ENCODE peak calls at places on chromosomes 7 and 10, in eight cellular contexts. N is brain microvascular endothelial cell, U is AG04450, A is Calu3, J is activated B cell treated with CpG ODN at 0.5 μM for 24 hours, P is NB4, H is nephron progenitor cell, X is cardiac muscle cell. O is an unnamed sample.

GRCh38 chr10:132498562-132499366 is 38.8 kb upstream of the INPP5A start:
- DNase-seq in X (no peak), P (peak; percentile 71), H (no peak), A (no peak), N (no peak), U (no peak), J (no peak), O (no peak)

GRCh38 chr7:117875566-117875965 is 2.3 kb upstream of the CTTNBP2 start:
- DNase-seq in J (no peak), U (no peak), H (peak; percentile 46), X (no peak), A (no peak), N (peak; percentile 25), P (peak; percentile 13), O (no peak)

GRCh38 chr7:17370901-17371550 is 72.6 kb downstream of the AHR start:
- DNase-seq in U (no peak), X (no peak), H (no peak), A (no peak), J (no peak), N (no peak), P (peak; percentile 12), O (no peak)

GRCh38 chr10:67259319-67259929 is 333.6 kb downstream of the LRRTM3 start:
- DNase-seq in P (no peak), A (no peak), U (no peak), X (no peak), J (no peak), H (no peak), N (no peak), O (no peak)

GRCh38 chr7:149072438-149072775 is 18.1 kb downstream of the ZNF786 start:
- DNase-seq in A (no peak), N (no peak), H (no peak), U (no peak), X (no peak), P (no peak), J (no peak), O (no peak)

GRCh38 chr7:85384376-85384775 is 197.5 kb upstream of the SEMA3D start:
- DNase-seq in U (no peak), P (no peak), A (no peak), N (no peak), J (no peak), X (no peak), H (no peak), O (no peak)

GRCh38 chr7:46720761-46721160 is 799.7 kb upstream of the IGFBP3 start:
- DNase-seq in H (no peak), J (no peak), U (no peak), X (no peak), P (no peak), N (no peak), A (no peak), O (no peak)

GRCh38 chr10:85916999-85917573 is 449.5 kb downstream of the GRID1 start:
- DNase-seq in P (no peak), X (no peak), N (no peak), H (no peak), J (no peak), A (no peak), U (no peak), O (no peak)

GRCh38 chr10:48232717-48233447 is 41.6 kb downstream of the FRMPD2 start:
- DNase-seq in U (no peak), X (no peak), H (no peak), N (no peak), P (no peak), J (no peak), A (no peak), O (no peak)

GRCh38 chr10:35642793-35643114 is 658 bp upstream of the FZD8 start:
- DNase-seq in N (no peak), A (no peak), X (no peak), H (no peak), J (no peak), U (no peak), P (no peak), O (no peak)

GRCh38 chr10:36030516-36030915 is 388.4 kb upstream of the FZD8 start:
- DNase-seq in X (no peak), N (no peak), P (no peak), H (no peak), J (no peak), A (no peak), U (no peak), O (no peak)

GRCh38 chr10:63464402-63465292 is 1.1 kb downstream of the JMJD1C start:
- DNase-seq in P (no peak), X (peak; percentile 60), J (no peak), A (peak; percentile 79), U (no peak), N (peak; percentile 11), H (no peak), O (no peak)

GRCh38 chr10:94992811-94993210 is 54.4 kb downstream of the CYP2C9 start:
- DNase-seq in A (no peak), N (no peak), J (no peak), U (no peak), X (no peak), P (no peak), H (no peak), O (no peak)

GRCh38 chr10:35206274-35206673 is 79.6 kb downstream of the CREM start:
- DNase-seq in U (no peak), A (no peak), J (no peak), H (no peak), N (no peak), P (no peak), X (no peak), O (no peak)

GRCh38 chr7:79332091-79332490 is 121.4 kb downstream of the MAGI2 start:
- DNase-seq in A (no peak), U (no peak), J (no peak), H (no peak), N (no peak), P (no peak), X (peak; percentile 51), O (no peak)

GRCh38 chr10:33010132-33011037 is 52.4 kb upstream of the ITGB1 start:
- DNase-seq in N (peak; percentile 70), U (peak; percentile 63), P (no peak), H (no peak), A (peak; percentile 83), X (peak; percentile 88), J (no peak), O (no peak)

GRCh38 chr10:128046934-128047251 is 79.3 kb downstream of the MKI67 start:
- DNase-seq in H (no peak), N (no peak), A (no peak), P (no peak), X (no peak), U (no peak), J (no peak), O (no peak)

GRCh38 chr10:73888514-73888913 is 14.2 kb upstream of the CAMK2G start:
- DNase-seq in A (peak; percentile 74), X (no peak), J (no peak), H (no peak), U (no peak), P (no peak), N (no peak), O (no peak)

GRCh38 chr10:73889014-73889413 is 14.7 kb upstream of the CAMK2G start:
- DNase-seq in H (no peak), U (no peak), P (peak; percentile 94), N (peak; percentile 45), X (peak; percentile 40), J (no peak), A (peak; percentile 85), O (no peak)

GRCh38 chr10:73886625-73887024 is 12.3 kb upstream of the CAMK2G start:
- DNase-seq in X (no peak), J (no peak), U (no peak), P (no peak), A (peak; percentile 39), N (no peak), H (no peak), O (no peak)

GRCh38 chr10:73886085-73886529 is 11.8 kb upstream of the CAMK2G start:
- DNase-seq in U (peak; percentile 65), H (peak; percentile 75), A (peak; percentile 88), N (peak; percentile 74), P (peak; percentile 82), J (peak; percentile 52), X (peak; percentile 87), O (peak; percentile 70)

GRCh38 chr10:73887038-73888015 is 13.0 kb upstream of the CAMK2G start:
- DNase-seq in P (no peak), U (peak; percentile 83), J (no peak), H (no peak), N (peak; percentile 72), X (peak; percentile 89), A (peak; percentile 94), O (no peak)
- TF ChIP-seq CTCF in P (no peak), U (no peak), J (no peak), H (no peak), N (peak; percentile 17), X (peak; percentile 2), A (no peak), O (no peak)

DNA sequence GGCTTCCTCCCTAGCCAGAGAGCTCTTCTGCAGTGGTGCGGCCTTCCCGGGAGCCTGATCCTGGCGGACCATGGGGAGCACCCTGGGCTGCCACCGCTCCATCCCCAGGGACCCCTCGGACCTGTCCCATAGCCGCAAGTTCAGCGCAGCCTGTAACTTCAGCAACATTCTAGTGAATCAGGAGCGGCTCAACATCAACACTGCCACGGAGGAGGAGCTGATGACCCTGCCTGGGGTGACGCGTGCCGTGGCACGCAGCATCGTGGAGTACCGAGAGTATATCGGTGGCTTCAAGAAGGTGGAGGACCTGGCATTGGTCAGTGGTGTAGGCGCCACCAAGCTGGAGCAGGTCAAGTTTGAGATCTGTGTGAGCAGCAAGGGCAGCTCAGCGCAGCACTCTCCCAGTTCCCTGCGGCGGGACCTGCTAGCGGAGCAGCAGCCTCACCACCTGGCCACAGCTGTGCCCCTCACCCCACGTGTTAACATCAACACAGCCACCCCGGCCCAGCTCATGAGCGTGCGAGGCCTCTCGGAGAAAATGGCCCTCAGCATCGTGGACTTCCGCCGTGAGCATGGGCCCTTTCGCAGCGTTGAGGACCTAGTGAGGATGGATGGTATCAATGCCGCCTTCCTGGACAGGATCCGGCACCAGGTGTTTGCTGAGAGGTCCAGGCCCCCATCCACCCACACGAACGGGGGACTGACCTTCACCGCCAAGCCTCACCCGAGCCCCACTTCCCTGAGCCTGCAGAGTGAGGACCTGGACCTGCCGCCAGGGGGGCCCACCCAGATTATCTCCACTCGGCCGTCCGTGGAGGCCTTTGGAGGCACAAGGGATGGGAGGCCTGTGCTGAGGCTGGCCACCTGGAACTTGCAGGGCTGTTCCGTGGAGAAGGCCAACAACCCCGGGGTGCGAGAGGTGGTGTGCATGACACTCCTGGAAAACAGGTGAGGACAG is 1.5 kb downstream of the EEPD1 start:
- DNase-seq in J (no peak), P (no peak), N (no peak), X (no peak), A (peak; percentile 75), H (no peak), U (no peak), O (no peak)
- TF ChIP-seq CTCF in J (no peak), P (no peak), N (no peak), X (no peak), A (peak; percentile 70), H (no peak), U (no peak), O (no peak)

GRCh38 chr10:27760867-27761266 is 15.2 kb upstream of the MKX start:
- DNase-seq in A (no peak), H (no peak), U (no peak), N (no peak), X (no peak), P (no peak), J (no peak), O (no peak)

GRCh38 chr10:27759483-27760281 is 14.1 kb upstream of the MKX start:
- DNase-seq in H (no peak), X (no peak), A (no peak), U (no peak), J (no peak), P (no peak), N (no peak), O (no peak)
- TF ChIP-seq CTCF in H (no peak), X (no peak), A (no peak), U (peak; percentile 10), J (no peak), P (no peak), N (no peak), O (no peak)

GRCh38 chr7:137169282-137169698 is 174.2 kb downstream of the PTN start:
- DNase-seq in X (peak; percentile 82), N (peak; percentile 74), J (no peak), P (peak; percentile 70), A (peak; percentile 29), H (peak; percentile 60), U (peak; percentile 55), O (no peak)
- TF ChIP-seq CTCF in X (peak; percentile 82), N (peak; percentile 90), J (no peak), P (peak; percentile 73), A (peak; percentile 14), H (peak; percentile 74), U (peak; percentile 84), O (peak; percentile 76)

O was measured in D721Med.